ENCODE peak calls at places on chromosomes 2 and 18, in four cellular contexts. One of them, this sample, is unnamed.

GRCh38 chr2:128250409-128251025 is 68.2 kb downstream of the HS6ST1 start:
- DNase-seq in IMR-90: no peak
- DNase-seq in T follicular helper cell: no peak
- DNase-seq in NCI-H510A treated with DMSO at 0.1 percent for 48 hours: no peak
- DNase-seq in this sample: no peak

GRCh38 chr18:6920099-6920955 is 190.8 kb downstream of the ARHGAP28 start:
- DNase-seq in IMR-90: peak; percentile 68
- DNase-seq in T follicular helper cell: no peak
- DNase-seq in NCI-H510A treated with DMSO at 0.1 percent for 48 hours: peak; percentile 88
- DNase-seq in this sample: peak; percentile 89

GRCh38 chr2:239121600-239122012 is 273.7 kb downstream of the TWIST2 start:
- DNase-seq in IMR-90: no peak
- DNase-seq in T follicular helper cell: no peak
- DNase-seq in NCI-H510A treated with DMSO at 0.1 percent for 48 hours: no peak
- DNase-seq in this sample: no peak

GRCh38 chr2:20304411-20304810 is 46.2 kb downstream of the PUM2 start:
- DNase-seq in IMR-90: peak; percentile 86
- DNase-seq in T follicular helper cell: no peak
- DNase-seq in NCI-H510A treated with DMSO at 0.1 percent for 48 hours: no peak
- DNase-seq in this sample: no peak

GRCh38 chr18:38706373-38706772 is 1140.8 kb upstream of the CELF4 start:
- DNase-seq in IMR-90: no peak
- DNase-seq in T follicular helper cell: no peak
- DNase-seq in NCI-H510A treated with DMSO at 0.1 percent for 48 hours: no peak
- DNase-seq in this sample: no peak

GRCh38 chr18:34993289-34993688 is 47.9 kb upstream of the MAPRE2 start:
- DNase-seq in IMR-90: no peak
- DNase-seq in T follicular helper cell: no peak
- DNase-seq in NCI-H510A treated with DMSO at 0.1 percent for 48 hours: no peak
- DNase-seq in this sample: no peak

GRCh38 chr2:46013726-46014125 is 283.5 kb upstream of the EPAS1 start:
- DNase-seq in IMR-90: no peak
- DNase-seq in T follicular helper cell: no peak
- DNase-seq in NCI-H510A treated with DMSO at 0.1 percent for 48 hours: no peak
- DNase-seq in this sample: no peak

GRCh38 chr2:64686283-64686956 is 32.7 kb upstream of the SERTAD2 start:
- DNase-seq in IMR-90: no peak
- DNase-seq in T follicular helper cell: no peak
- DNase-seq in NCI-H510A treated with DMSO at 0.1 percent for 48 hours: no peak
- DNase-seq in this sample: no peak

GRCh38 chr18:2223394-2223793 is 347.9 kb downstream of the METTL4 start:
- DNase-seq in IMR-90: no peak
- DNase-seq in T follicular helper cell: no peak
- DNase-seq in NCI-H510A treated with DMSO at 0.1 percent for 48 hours: no peak
- DNase-seq in this sample: no peak

GRCh38 chr18:50034029-50034428 is 160.9 kb downstream of the MYO5B start:
- DNase-seq in IMR-90: no peak
- DNase-seq in T follicular helper cell: no peak
- DNase-seq in NCI-H510A treated with DMSO at 0.1 percent for 48 hours: no peak
- DNase-seq in this sample: no peak

GRCh38 chr2:151771599-151772358 is 37.5 kb upstream of the NEB start:
- DNase-seq in IMR-90: peak; percentile 94
- DNase-seq in T follicular helper cell: no peak
- DNase-seq in NCI-H510A treated with DMSO at 0.1 percent for 48 hours: no peak
- DNase-seq in this sample: no peak

GRCh38 chr2:135245055-135245454 is 193.0 kb downstream of the RAB3GAP1 start:
- DNase-seq in IMR-90: peak; percentile 73
- DNase-seq in T follicular helper cell: no peak
- DNase-seq in NCI-H510A treated with DMSO at 0.1 percent for 48 hours: peak; percentile 30
- DNase-seq in this sample: peak; percentile 87

GRCh38 chr2:128324897-128325410 is 6.3 kb upstream of the HS6ST1 start:
- DNase-seq in IMR-90: no peak
- DNase-seq in T follicular helper cell: no peak
- DNase-seq in NCI-H510A treated with DMSO at 0.1 percent for 48 hours: no peak
- DNase-seq in this sample: no peak

GRCh38 chr18:28161608-28162599 is 15.0 kb downstream of the CDH2 start:
- DNase-seq in IMR-90: peak; percentile 80
- DNase-seq in T follicular helper cell: no peak
- DNase-seq in NCI-H510A treated with DMSO at 0.1 percent for 48 hours: no peak
- DNase-seq in this sample: no peak

GRCh38 chr2:233031556-233032500 is 644 bp upstream of the NEU2 start:
- DNase-seq in IMR-90: no peak
- DNase-seq in T follicular helper cell: no peak
- DNase-seq in NCI-H510A treated with DMSO at 0.1 percent for 48 hours: no peak
- DNase-seq in this sample: no peak

GRCh38 chr2:888211-888801 is 62.3 kb upstream of the SNTG2 start:
- DNase-seq in IMR-90: no peak
- DNase-seq in T follicular helper cell: no peak
- DNase-seq in NCI-H510A treated with DMSO at 0.1 percent for 48 hours: no peak
- DNase-seq in this sample: no peak

GRCh38 chr2:15795426-15795825 is 144.9 kb upstream of the MYCN start:
- DNase-seq in IMR-90: no peak
- DNase-seq in T follicular helper cell: no peak
- DNase-seq in NCI-H510A treated with DMSO at 0.1 percent for 48 hours: no peak
- DNase-seq in this sample: no peak

GRCh38 chr2:217790195-217790594 is 212.6 kb downstream of the TNS1 start:
- DNase-seq in IMR-90: no peak
- DNase-seq in T follicular helper cell: no peak
- DNase-seq in NCI-H510A treated with DMSO at 0.1 percent for 48 hours: no peak
- DNase-seq in this sample: no peak

GRCh38 chr2:61978522-61978921 is 73.0 kb downstream of the COMMD1 start:
- DNase-seq in IMR-90: no peak
- DNase-seq in T follicular helper cell: no peak
- DNase-seq in NCI-H510A treated with DMSO at 0.1 percent for 48 hours: no peak
- DNase-seq in this sample: peak; percentile 57

GRCh38 chr2:166127217-166128155 is at the start of gene SCN1A:
- DNase-seq in IMR-90: peak; percentile 56
- DNase-seq in T follicular helper cell: no peak
- DNase-seq in NCI-H510A treated with DMSO at 0.1 percent for 48 hours: peak; percentile 46
- DNase-seq in this sample: peak; percentile 93

GRCh38 chr18:23671564-23671963 is 8.9 kb upstream of the ANKRD29 start:
- DNase-seq in IMR-90: no peak
- DNase-seq in T follicular helper cell: no peak
- DNase-seq in NCI-H510A treated with DMSO at 0.1 percent for 48 hours: no peak
- DNase-seq in this sample: peak; percentile 58

GRCh38 chr2:8087480-8087840 is 594.4 kb upstream of the ID2 start:
- DNase-seq in IMR-90: no peak
- DNase-seq in T follicular helper cell: no peak
- DNase-seq in NCI-H510A treated with DMSO at 0.1 percent for 48 hours: no peak
- DNase-seq in this sample: no peak

This sample was measured in NCI-H69.